ENCODE peak calls at places on chromosomes 5 and 9, in five cellular contexts. One of them, this sample, is unnamed.

GRCh38 chr9:18906656-18907395 is 126.2 kb downstream of the SAXO1 start:
- DNase-seq in retinal pigment epithelial cell: peak
- DNase-seq in dorsolateral prefrontal cortex: no peak
- DNase-seq in fibroblast of lung: peak
- DNase-seq in psoas muscle: no peak
- DNase-seq in this sample: no peak

GRCh38 chr5:59829922-59830321 is 63.6 kb downstream of the PDE4D start:
- DNase-seq in psoas muscle: no peak
- DNase-seq in fibroblast of lung: no peak
- DNase-seq in retinal pigment epithelial cell: no peak
- DNase-seq in dorsolateral prefrontal cortex: no peak
- DNase-seq in this sample: no peak

GRCh38 chr5:157820593-157821252 is 38.2 kb downstream of the CLINT1 start:
- DNase-seq in dorsolateral prefrontal cortex: no peak
- DNase-seq in psoas muscle: no peak
- DNase-seq in fibroblast of lung: peak
- DNase-seq in retinal pigment epithelial cell: peak
- DNase-seq in this sample: peak

GRCh38 chr5:34863947-34864346 is 25.0 kb downstream of the TTC23L start:
- DNase-seq in retinal pigment epithelial cell: no peak
- DNase-seq in dorsolateral prefrontal cortex: no peak
- DNase-seq in psoas muscle: no peak
- DNase-seq in fibroblast of lung: no peak
- DNase-seq in this sample: no peak

GRCh38 chr9:76266649-76267627 is 127.3 kb downstream of the RFK start:
- DNase-seq in fibroblast of lung: no peak
- DNase-seq in psoas muscle: no peak
- DNase-seq in retinal pigment epithelial cell: peak
- DNase-seq in dorsolateral prefrontal cortex: no peak
- DNase-seq in this sample: no peak

GRCh38 chr5:73218552-73219171 is 45.7 kb downstream of the TMEM174 start:
- DNase-seq in fibroblast of lung: peak
- DNase-seq in retinal pigment epithelial cell: no peak
- DNase-seq in psoas muscle: no peak
- DNase-seq in dorsolateral prefrontal cortex: no peak
- DNase-seq in this sample: no peak

GRCh38 chr5:176608142-176608705 is 1.7 kb downstream of the GPRIN1 start:
- DNase-seq in psoas muscle: no peak
- DNase-seq in dorsolateral prefrontal cortex: no peak
- DNase-seq in fibroblast of lung: no peak
- DNase-seq in retinal pigment epithelial cell: no peak
- DNase-seq in this sample: no peak

GRCh38 chr9:114733814-114734213 is 51.8 kb upstream of the TEX48 start:
- DNase-seq in retinal pigment epithelial cell: no peak
- DNase-seq in psoas muscle: no peak
- DNase-seq in dorsolateral prefrontal cortex: no peak
- DNase-seq in fibroblast of lung: peak
- DNase-seq in this sample: no peak

GRCh38 chr9:133476531-133476930 is 2.4 kb downstream of the SLC2A6 start:
- DNase-seq in retinal pigment epithelial cell: no peak
- DNase-seq in psoas muscle: no peak
- DNase-seq in fibroblast of lung: no peak
- DNase-seq in dorsolateral prefrontal cortex: no peak
- DNase-seq in this sample: no peak

GRCh38 chr5:74161171-74161570 is 479.4 kb downstream of the ENC1 start:
- DNase-seq in psoas muscle: no peak
- DNase-seq in retinal pigment epithelial cell: no peak
- DNase-seq in fibroblast of lung: peak
- DNase-seq in dorsolateral prefrontal cortex: no peak
- DNase-seq in this sample: no peak

GRCh38 chr5:131495536-131496399 is 139.3 kb downstream of the RAPGEF6 start:
- DNase-seq in fibroblast of lung: no peak
- DNase-seq in psoas muscle: no peak
- DNase-seq in retinal pigment epithelial cell: no peak
- DNase-seq in dorsolateral prefrontal cortex: no peak
- DNase-seq in this sample: no peak

GRCh38 chr5:78300464-78301045 is 6.1 kb upstream of the AP3B1 start:
- DNase-seq in dorsolateral prefrontal cortex: no peak
- DNase-seq in retinal pigment epithelial cell: no peak
- DNase-seq in fibroblast of lung: no peak
- DNase-seq in psoas muscle: no peak
- DNase-seq in this sample: no peak
- TF ChIP-seq CTCF in dorsolateral prefrontal cortex: peak
- TF ChIP-seq CTCF in retinal pigment epithelial cell: no peak
- TF ChIP-seq CTCF in fibroblast of lung: peak
- TF ChIP-seq CTCF in psoas muscle: peak
- TF ChIP-seq CTCF in this sample: peak

DNA sequence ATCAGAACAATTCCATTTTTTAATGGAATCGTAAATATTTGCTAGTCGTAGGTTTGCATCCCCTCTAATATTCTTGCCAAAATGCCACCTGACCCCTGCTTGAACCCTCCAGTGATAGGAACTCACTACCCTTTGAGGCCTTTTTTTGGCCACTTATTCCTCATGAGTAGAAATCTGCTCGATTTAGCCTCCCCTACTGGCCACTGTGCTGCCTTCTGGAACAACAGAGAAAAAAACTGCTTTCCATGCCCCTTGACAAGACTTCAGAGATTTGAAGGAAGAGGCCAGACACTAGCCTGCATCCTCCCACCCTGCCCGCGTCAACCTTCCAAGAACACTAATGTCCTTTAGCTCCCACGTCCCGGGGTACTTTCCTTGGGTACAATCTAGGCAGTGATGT is 4.1 kb downstream of the CCDC69 start:
- DNase-seq in dorsolateral prefrontal cortex: no peak
- DNase-seq in fibroblast of lung: no peak
- DNase-seq in retinal pigment epithelial cell: no peak
- DNase-seq in psoas muscle: no peak
- DNase-seq in this sample: no peak
- TF ChIP-seq CTCF in dorsolateral prefrontal cortex: no peak
- TF ChIP-seq CTCF in fibroblast of lung: peak
- TF ChIP-seq CTCF in retinal pigment epithelial cell: peak
- TF ChIP-seq CTCF in psoas muscle: no peak
- TF ChIP-seq CTCF in this sample: peak

GRCh38 chr9:34124103-34124502 is 2.4 kb downstream of the DCAF12 start:
- DNase-seq in fibroblast of lung: no peak
- DNase-seq in retinal pigment epithelial cell: no peak
- DNase-seq in dorsolateral prefrontal cortex: no peak
- DNase-seq in psoas muscle: no peak
- DNase-seq in this sample: no peak

GRCh38 chr9:34127035-34127948 is 794 bp upstream of the DCAF12 start:
- DNase-seq in fibroblast of lung: no peak
- DNase-seq in dorsolateral prefrontal cortex: no peak
- DNase-seq in psoas muscle: no peak
- DNase-seq in retinal pigment epithelial cell: no peak
- DNase-seq in this sample: peak

GRCh38 chr9:34125681-34126206 is 754 bp downstream of the DCAF12 start:
- DNase-seq in psoas muscle: no peak
- DNase-seq in dorsolateral prefrontal cortex: no peak
- DNase-seq in retinal pigment epithelial cell: no peak
- DNase-seq in fibroblast of lung: peak
- DNase-seq in this sample: peak

GRCh38 chr9:34124923-34125322 is 1.6 kb downstream of the DCAF12 start:
- DNase-seq in fibroblast of lung: no peak
- DNase-seq in psoas muscle: no peak
- DNase-seq in dorsolateral prefrontal cortex: no peak
- DNase-seq in retinal pigment epithelial cell: no peak
- DNase-seq in this sample: no peak

GRCh38 chr9:34126207-34127034 is at the start of gene DCAF12:
- DNase-seq in retinal pigment epithelial cell: peak
- DNase-seq in dorsolateral prefrontal cortex: peak
- DNase-seq in fibroblast of lung: peak
- DNase-seq in psoas muscle: peak
- DNase-seq in this sample: peak
- TF ChIP-seq CTCF in retinal pigment epithelial cell: no peak
- TF ChIP-seq CTCF in dorsolateral prefrontal cortex: no peak
- TF ChIP-seq CTCF in fibroblast of lung: no peak
- TF ChIP-seq CTCF in psoas muscle: peak
- TF ChIP-seq CTCF in this sample: no peak

GRCh38 chr5:141825836-141826560 is 52.2 kb downstream of the PCDH1 start:
- DNase-seq in psoas muscle: no peak
- DNase-seq in fibroblast of lung: no peak
- DNase-seq in retinal pigment epithelial cell: no peak
- DNase-seq in dorsolateral prefrontal cortex: no peak
- DNase-seq in this sample: peak
- TF ChIP-seq CTCF in psoas muscle: peak
- TF ChIP-seq CTCF in fibroblast of lung: peak
- TF ChIP-seq CTCF in retinal pigment epithelial cell: peak
- TF ChIP-seq CTCF in dorsolateral prefrontal cortex: no peak
- TF ChIP-seq CTCF in this sample: peak

This sample was measured in GM13977.